ENCODE peak calls at places on chromosomes 5 and 9, in five cellular contexts. S is iris pigment epithelial cell, A is head of caudate nucleus, L is hypothalamus, B is neural crest cell. U is an unnamed sample.
A peak's percentile ranks its signal among the peaks of the same experiment; 100 is the strongest.

GRCh38 chr5:143244000-143244736 is 159.3 kb downstream of the NR3C1 start:
- DNase-seq in S (peak; percentile 98), A (no peak), L (no peak), B (no peak), U (no peak)

GRCh38 chr9:129177443-129177790 is 644 bp downstream of the IER5L start:
- DNase-seq in S (no peak), A (peak; percentile 15), L (no peak), B (no peak), U (peak; percentile 53)

GRCh38 chr9:98521141-98521540 is 187.6 kb downstream of the GABBR2 start:
- DNase-seq in S (peak; percentile 86), A (no peak), L (no peak), B (no peak), U (no peak)

GRCh38 chr5:58393716-58394115 is 66.2 kb downstream of the PLK2 start:
- DNase-seq in S (no peak), A (no peak), L (no peak), B (no peak), U (no peak)

GRCh38 chr5:168401880-168402279 is 84.4 kb upstream of the RARS1 start:
- DNase-seq in S (no peak), A (no peak), L (no peak), B (no peak), U (no peak)

GRCh38 chr5:59189482-59189881 is 606.6 kb downstream of the RAB3C start:
- DNase-seq in S (no peak), A (no peak), L (no peak), B (no peak), U (no peak)

GRCh38 chr5:54090495-54091084 is 219.8 kb downstream of the ARL15 start:
- DNase-seq in S (peak; percentile 90), A (no peak), L (no peak), B (no peak), U (peak; percentile 76)

GRCh38 chr5:110179291-110179690 is 489.6 kb downstream of the MAN2A1 start:
- DNase-seq in S (no peak), A (no peak), L (no peak), B (no peak), U (no peak)

GRCh38 chr9:36213989-36214388 is 23.3 kb downstream of the CLTA start:
- DNase-seq in S (no peak), A (no peak), L (no peak), B (no peak), U (no peak)

GRCh38 chr5:68884144-68884754 is 209.6 kb upstream of the SLC30A5 start:
- DNase-seq in S (no peak), A (no peak), L (no peak), B (no peak), U (no peak)

GRCh38 chr5:861442-862366 is 10.9 kb upstream of the ZDHHC11 start:
- DNase-seq in S (no peak), A (no peak), L (no peak), B (no peak), U (no peak)

GRCh38 chr5:103374473-103374963 is 116.0 kb downstream of the MACIR start:
- DNase-seq in S (no peak), A (peak; percentile 62), L (no peak), B (no peak), U (no peak)